ENCODE peak calls at places on chromosomes 1 and 21, in seven cellular contexts. One of them, this sample, is unnamed.

GRCh38 chr1:238951809-238952208 is 434.6 kb upstream of the CHRM3 start:
- DNase-seq in retinal pigment epithelial cell: no peak
- DNase-seq in coronary artery: no peak
- DNase-seq in heart right ventricle: no peak
- DNase-seq in BJ: no peak
- DNase-seq in GM12865: no peak
- DNase-seq in keratinocyte: peak
- DNase-seq in this sample: no peak

GRCh38 chr1:2103901-2104590 is 53.8 kb downstream of the PRKCZ start:
- DNase-seq in retinal pigment epithelial cell: no peak
- DNase-seq in coronary artery: no peak
- DNase-seq in heart right ventricle: no peak
- DNase-seq in BJ: no peak
- DNase-seq in GM12865: no peak
- DNase-seq in keratinocyte: no peak
- DNase-seq in this sample: no peak

GRCh38 chr1:64476251-64476952 is 6.5 kb downstream of the CACHD1 start:
- DNase-seq in retinal pigment epithelial cell: peak
- DNase-seq in coronary artery: no peak
- DNase-seq in heart right ventricle: peak
- DNase-seq in BJ: peak
- DNase-seq in GM12865: no peak
- DNase-seq in keratinocyte: no peak
- DNase-seq in this sample: no peak

GRCh38 chr1:8814870-8815269 is 2.6 kb downstream of the RERE start:
- DNase-seq in retinal pigment epithelial cell: no peak
- DNase-seq in coronary artery: no peak
- DNase-seq in heart right ventricle: no peak
- DNase-seq in BJ: no peak
- DNase-seq in GM12865: no peak
- DNase-seq in keratinocyte: no peak
- DNase-seq in this sample: no peak

GRCh38 chr1:92577251-92577895 is 90.6 kb upstream of the GFI1 start:
- DNase-seq in retinal pigment epithelial cell: no peak
- DNase-seq in coronary artery: no peak
- DNase-seq in heart right ventricle: peak
- DNase-seq in BJ: no peak
- DNase-seq in GM12865: no peak
- DNase-seq in keratinocyte: no peak
- DNase-seq in this sample: no peak

GRCh38 chr1:47777322-47777721 is 219.9 kb downstream of the TRABD2B start:
- DNase-seq in retinal pigment epithelial cell: no peak
- DNase-seq in coronary artery: no peak
- DNase-seq in heart right ventricle: no peak
- DNase-seq in BJ: no peak
- DNase-seq in GM12865: no peak
- DNase-seq in keratinocyte: no peak
- DNase-seq in this sample: no peak

GRCh38 chr1:87765686-87766085 is 437.0 kb downstream of the LMO4 start:
- DNase-seq in retinal pigment epithelial cell: no peak
- DNase-seq in coronary artery: no peak
- DNase-seq in heart right ventricle: no peak
- DNase-seq in BJ: no peak
- DNase-seq in GM12865: no peak
- DNase-seq in keratinocyte: no peak
- DNase-seq in this sample: no peak

GRCh38 chr21:45981154-45981606 is 390 bp upstream of the COL6A1 start:
- DNase-seq in retinal pigment epithelial cell: peak
- DNase-seq in coronary artery: peak
- DNase-seq in heart right ventricle: peak
- DNase-seq in BJ: peak
- DNase-seq in GM12865: no peak
- DNase-seq in keratinocyte: peak
- DNase-seq in this sample: peak

GRCh38 chr1:199404976-199405375 is 622.5 kb upstream of the NR5A2 start:
- DNase-seq in retinal pigment epithelial cell: no peak
- DNase-seq in coronary artery: no peak
- DNase-seq in heart right ventricle: no peak
- DNase-seq in BJ: peak
- DNase-seq in GM12865: no peak
- DNase-seq in keratinocyte: no peak
- DNase-seq in this sample: no peak

GRCh38 chr1:62621907-62622306 is 24.6 kb downstream of the ANGPTL3 start:
- DNase-seq in retinal pigment epithelial cell: peak
- DNase-seq in coronary artery: no peak
- DNase-seq in heart right ventricle: no peak
- DNase-seq in BJ: peak
- DNase-seq in GM12865: peak
- DNase-seq in keratinocyte: peak
- DNase-seq in this sample: no peak

GRCh38 chr1:12630946-12631540 is 12.8 kb upstream of the AADACL4 start:
- DNase-seq in retinal pigment epithelial cell: no peak
- DNase-seq in coronary artery: no peak
- DNase-seq in heart right ventricle: no peak
- DNase-seq in BJ: no peak
- DNase-seq in GM12865: no peak
- DNase-seq in keratinocyte: no peak
- DNase-seq in this sample: no peak

GRCh38 chr1:58620926-58621325 is 43.9 kb upstream of the TACSTD2 start:
- DNase-seq in retinal pigment epithelial cell: no peak
- DNase-seq in coronary artery: no peak
- DNase-seq in heart right ventricle: no peak
- DNase-seq in BJ: no peak
- DNase-seq in GM12865: peak
- DNase-seq in keratinocyte: no peak
- DNase-seq in this sample: no peak

GRCh38 chr1:46544561-46545240 is 6.7 kb downstream of the KNCN start:
- DNase-seq in retinal pigment epithelial cell: no peak
- DNase-seq in coronary artery: no peak
- DNase-seq in heart right ventricle: no peak
- DNase-seq in BJ: no peak
- DNase-seq in GM12865: no peak
- DNase-seq in keratinocyte: no peak
- DNase-seq in this sample: no peak

GRCh38 chr1:46546210-46546609 is 5.2 kb downstream of the KNCN start:
- DNase-seq in retinal pigment epithelial cell: no peak
- DNase-seq in coronary artery: no peak
- DNase-seq in heart right ventricle: no peak
- DNase-seq in BJ: no peak
- DNase-seq in GM12865: no peak
- DNase-seq in keratinocyte: no peak
- DNase-seq in this sample: no peak

GRCh38 chr1:46543382-46543760 is 8.1 kb downstream of the KNCN start:
- DNase-seq in retinal pigment epithelial cell: no peak
- DNase-seq in coronary artery: no peak
- DNase-seq in heart right ventricle: no peak
- DNase-seq in BJ: no peak
- DNase-seq in GM12865: no peak
- DNase-seq in keratinocyte: no peak
- DNase-seq in this sample: no peak

GRCh38 chr1:46545784-46546183 is 5.7 kb downstream of the KNCN start:
- DNase-seq in retinal pigment epithelial cell: no peak
- DNase-seq in coronary artery: no peak
- DNase-seq in heart right ventricle: no peak
- DNase-seq in BJ: no peak
- DNase-seq in GM12865: no peak
- DNase-seq in keratinocyte: no peak
- DNase-seq in this sample: no peak

GRCh38 chr1:46543761-46544560 is 7.5 kb downstream of the KNCN start:
- DNase-seq in retinal pigment epithelial cell: no peak
- DNase-seq in coronary artery: no peak
- DNase-seq in heart right ventricle: no peak
- DNase-seq in BJ: no peak
- DNase-seq in GM12865: no peak
- DNase-seq in keratinocyte: no peak
- DNase-seq in this sample: no peak
- H3K4me3 ChIP-seq in retinal pigment epithelial cell: no peak
- H3K4me3 ChIP-seq in coronary artery: peak
- H3K4me3 ChIP-seq in heart right ventricle: peak
- H3K4me3 ChIP-seq in BJ: no peak
- H3K4me3 ChIP-seq in GM12865: no peak
- H3K4me3 ChIP-seq in keratinocyte: no peak
- H3K4me3 ChIP-seq in this sample: no peak

GRCh38 chr1:236520445-236521005 is 3.3 kb upstream of the LGALS8 start:
- DNase-seq in retinal pigment epithelial cell: no peak
- DNase-seq in coronary artery: no peak
- DNase-seq in heart right ventricle: no peak
- DNase-seq in BJ: no peak
- DNase-seq in GM12865: no peak
- DNase-seq in keratinocyte: no peak
- DNase-seq in this sample: no peak

GRCh38 chr1:236524142-236524891 is 535 bp downstream of the LGALS8 start:
- DNase-seq in retinal pigment epithelial cell: peak
- DNase-seq in coronary artery: peak
- DNase-seq in heart right ventricle: peak
- DNase-seq in BJ: peak
- DNase-seq in GM12865: peak
- DNase-seq in keratinocyte: no peak
- DNase-seq in this sample: peak

GRCh38 chr1:236524892-236525179 is 1.1 kb downstream of the LGALS8 start:
- DNase-seq in retinal pigment epithelial cell: no peak
- DNase-seq in coronary artery: no peak
- DNase-seq in heart right ventricle: no peak
- DNase-seq in BJ: no peak
- DNase-seq in GM12865: no peak
- DNase-seq in keratinocyte: no peak
- DNase-seq in this sample: no peak

GRCh38 chr1:236523704-236524141 is at the start of gene LGALS8:
- DNase-seq in retinal pigment epithelial cell: no peak
- DNase-seq in coronary artery: peak
- DNase-seq in heart right ventricle: peak
- DNase-seq in BJ: peak
- DNase-seq in GM12865: peak
- DNase-seq in keratinocyte: no peak
- DNase-seq in this sample: peak

DNA sequence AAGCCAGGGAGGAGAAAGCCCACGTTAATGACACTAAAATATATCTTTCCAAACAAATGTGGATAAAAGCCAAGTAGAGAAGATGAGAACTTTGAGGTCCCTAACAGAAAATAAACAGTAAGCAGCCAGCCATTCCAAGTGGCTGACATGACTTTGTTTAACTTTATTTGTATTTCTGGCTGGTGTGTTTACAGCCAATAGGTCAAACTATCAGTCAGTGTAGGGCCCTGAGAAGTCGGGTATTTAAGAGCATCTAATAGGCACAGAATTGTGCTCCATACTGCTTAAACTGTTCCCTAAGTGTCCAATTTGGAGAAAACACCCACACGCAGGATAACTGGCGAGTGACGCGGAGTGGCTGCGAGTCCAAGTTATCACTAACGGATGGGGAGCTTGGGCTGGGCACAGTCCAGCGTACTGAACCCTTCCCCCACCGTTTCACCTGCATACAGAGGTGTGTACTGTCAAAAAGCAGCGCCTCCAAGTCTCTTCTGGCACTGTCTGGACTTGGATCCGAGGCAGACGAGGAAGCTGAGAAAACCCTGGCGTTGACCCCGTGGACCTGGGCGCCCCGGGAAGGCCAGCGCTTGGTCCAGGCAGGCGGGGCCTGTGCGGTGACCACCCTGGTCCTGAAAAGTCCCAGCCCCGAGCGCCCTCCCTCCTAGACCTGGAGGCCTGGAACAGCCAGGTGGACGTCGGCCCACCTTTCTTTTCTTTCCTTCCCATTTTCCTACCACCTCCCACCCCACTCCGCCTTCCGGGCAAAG is 662 bp upstream of the LGALS8 start:
- DNase-seq in retinal pigment epithelial cell: no peak
- DNase-seq in coronary artery: no peak
- DNase-seq in heart right ventricle: peak
- DNase-seq in BJ: no peak
- DNase-seq in GM12865: no peak
- DNase-seq in keratinocyte: no peak
- DNase-seq in this sample: no peak
- H3K4me3 ChIP-seq in retinal pigment epithelial cell: peak
- H3K4me3 ChIP-seq in coronary artery: peak
- H3K4me3 ChIP-seq in heart right ventricle: peak
- H3K4me3 ChIP-seq in BJ: peak
- H3K4me3 ChIP-seq in GM12865: peak
- H3K4me3 ChIP-seq in keratinocyte: peak
- H3K4me3 ChIP-seq in this sample: peak

GRCh38 chr1:11273595-11274234 is 717 bp downstream of the UBIAD1 start:
- DNase-seq in retinal pigment epithelial cell: no peak
- DNase-seq in coronary artery: no peak
- DNase-seq in heart right ventricle: no peak
- DNase-seq in BJ: no peak
- DNase-seq in GM12865: peak
- DNase-seq in keratinocyte: no peak
- DNase-seq in this sample: no peak

GRCh38 chr1:11272842-11273594 is at the start of gene UBIAD1:
- DNase-seq in retinal pigment epithelial cell: peak
- DNase-seq in coronary artery: peak
- DNase-seq in heart right ventricle: peak
- DNase-seq in BJ: no peak
- DNase-seq in GM12865: peak
- DNase-seq in keratinocyte: peak
- DNase-seq in this sample: peak

DNA sequence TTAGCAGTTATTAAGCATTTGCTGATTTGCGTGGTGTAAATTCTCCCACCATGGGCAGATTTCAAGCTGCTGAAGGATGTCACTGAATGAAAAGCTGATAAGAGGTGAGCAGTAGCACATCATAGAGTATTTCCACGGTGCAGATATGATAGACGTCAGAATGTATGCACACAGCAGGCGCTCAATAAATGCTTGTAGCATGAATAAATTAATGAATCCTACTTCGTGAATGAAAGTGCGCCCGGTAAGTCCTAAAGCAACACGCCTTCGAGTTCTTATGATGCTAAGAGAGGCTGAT is 505 bp upstream of the UBIAD1 start:
- DNase-seq in retinal pigment epithelial cell: no peak
- DNase-seq in coronary artery: no peak
- DNase-seq in heart right ventricle: no peak
- DNase-seq in BJ: no peak
- DNase-seq in GM12865: no peak
- DNase-seq in keratinocyte: no peak
- DNase-seq in this sample: no peak
- H3K4me3 ChIP-seq in retinal pigment epithelial cell: peak
- H3K4me3 ChIP-seq in coronary artery: peak
- H3K4me3 ChIP-seq in heart right ventricle: peak
- H3K4me3 ChIP-seq in BJ: peak
- H3K4me3 ChIP-seq in GM12865: peak
- H3K4me3 ChIP-seq in keratinocyte: peak
- H3K4me3 ChIP-seq in this sample: peak

GRCh38 chr1:224503161-224504118 is 68.8 kb upstream of the WDR26 start:
- DNase-seq in retinal pigment epithelial cell: no peak
- DNase-seq in coronary artery: peak
- DNase-seq in heart right ventricle: peak
- DNase-seq in BJ: peak
- DNase-seq in GM12865: peak
- DNase-seq in keratinocyte: peak
- DNase-seq in this sample: peak
- H3K4me3 ChIP-seq in retinal pigment epithelial cell: no peak
- H3K4me3 ChIP-seq in coronary artery: peak
- H3K4me3 ChIP-seq in heart right ventricle: no peak
- H3K4me3 ChIP-seq in BJ: no peak
- H3K4me3 ChIP-seq in GM12865: no peak
- H3K4me3 ChIP-seq in keratinocyte: peak
- H3K4me3 ChIP-seq in this sample: peak

DNA sequence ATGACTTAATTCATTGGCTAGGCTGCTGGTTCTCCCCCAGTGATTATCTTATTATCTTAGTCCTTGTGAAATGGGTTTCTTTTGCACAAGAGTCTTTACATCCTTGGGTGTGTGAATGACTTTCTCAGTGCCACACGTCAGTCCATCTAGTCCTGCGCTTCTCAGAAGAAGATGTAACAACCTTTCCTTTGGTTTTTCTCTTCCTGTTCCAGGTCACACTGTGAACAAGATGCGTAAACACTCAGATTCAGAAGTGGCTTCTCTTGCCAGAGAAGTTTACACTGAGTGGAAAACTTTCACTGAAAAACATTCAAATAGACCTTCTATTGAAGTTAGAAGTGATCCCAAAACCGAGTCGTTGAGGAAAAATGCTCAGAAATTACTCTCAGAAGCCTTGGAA is 35.0 kb downstream of the TCEANC2 start:
- DNase-seq in retinal pigment epithelial cell: no peak
- DNase-seq in coronary artery: no peak
- DNase-seq in heart right ventricle: no peak
- DNase-seq in BJ: no peak
- DNase-seq in GM12865: no peak
- DNase-seq in keratinocyte: no peak
- DNase-seq in this sample: no peak
- H3K4me3 ChIP-seq in retinal pigment epithelial cell: no peak
- H3K4me3 ChIP-seq in coronary artery: no peak
- H3K4me3 ChIP-seq in heart right ventricle: no peak
- H3K4me3 ChIP-seq in BJ: no peak
- H3K4me3 ChIP-seq in GM12865: no peak
- H3K4me3 ChIP-seq in keratinocyte: no peak
- H3K4me3 ChIP-seq in this sample: no peak